ENCODE peak calls at places on chromosome 20, in five cellular contexts. One of them, this sample, is unnamed.
A peak's percentile ranks its signal among the peaks of the same experiment; 100 is the strongest.

GRCh38 chr20:10077081-10077471 is 42.3 kb downstream of the ANKEF1 start:
- DNase-seq in upper lobe of left lung: no peak
- DNase-seq in body of pancreas: no peak
- DNase-seq in heart left ventricle: no peak
- DNase-seq in fibroblast of lung: no peak
- DNase-seq in this sample: no peak

GRCh38 chr20:46757754-46758678 is 48.6 kb downstream of the SLC2A10 start:
- DNase-seq in heart left ventricle: peak; percentile 37
- DNase-seq in body of pancreas: peak; percentile 45
- DNase-seq in fibroblast of lung: peak; percentile 38
- DNase-seq in upper lobe of left lung: no peak
- DNase-seq in this sample: no peak

GRCh38 chr20:2520617-2521016 is 11.9 kb upstream of the ZNF343 start:
- DNase-seq in heart left ventricle: no peak
- DNase-seq in body of pancreas: no peak
- DNase-seq in fibroblast of lung: no peak
- DNase-seq in upper lobe of left lung: no peak
- DNase-seq in this sample: no peak

GRCh38 chr20:60446273-60447111 is 488.3 kb downstream of the CDH26 start:
- DNase-seq in body of pancreas: no peak
- DNase-seq in upper lobe of left lung: no peak
- DNase-seq in heart left ventricle: no peak
- DNase-seq in fibroblast of lung: peak; percentile 4
- DNase-seq in this sample: no peak

GRCh38 chr20:37976862-37977261 is 56.4 kb downstream of the TTI1 start:
- DNase-seq in fibroblast of lung: no peak
- DNase-seq in body of pancreas: no peak
- DNase-seq in heart left ventricle: no peak
- DNase-seq in upper lobe of left lung: no peak
- DNase-seq in this sample: peak; percentile 9

GRCh38 chr20:38272398-38272797 is 11.9 kb upstream of the KIAA1755 start:
- DNase-seq in upper lobe of left lung: no peak
- DNase-seq in fibroblast of lung: peak; percentile 85
- DNase-seq in body of pancreas: no peak
- DNase-seq in heart left ventricle: no peak
- DNase-seq in this sample: peak; percentile 23

GRCh38 chr20:59071224-59071623 is 28.6 kb upstream of the PRELID3B start:
- DNase-seq in upper lobe of left lung: no peak
- DNase-seq in fibroblast of lung: no peak
- DNase-seq in body of pancreas: no peak
- DNase-seq in heart left ventricle: no peak
- DNase-seq in this sample: no peak

GRCh38 chr20:11902264-11902663 is 15.4 kb upstream of the BTBD3 start:
- DNase-seq in upper lobe of left lung: no peak
- DNase-seq in heart left ventricle: no peak
- DNase-seq in fibroblast of lung: peak; percentile 85
- DNase-seq in body of pancreas: no peak
- DNase-seq in this sample: no peak

GRCh38 chr20:62212309-62212708 is 7.8 kb downstream of the HRH3 start:
- DNase-seq in upper lobe of left lung: peak; percentile 53
- DNase-seq in heart left ventricle: no peak
- DNase-seq in body of pancreas: no peak
- DNase-seq in fibroblast of lung: no peak
- DNase-seq in this sample: no peak

GRCh38 chr20:19440660-19441527 is 228.5 kb downstream of the SLC24A3 start:
- DNase-seq in fibroblast of lung: no peak
- DNase-seq in heart left ventricle: no peak
- DNase-seq in upper lobe of left lung: peak; percentile 4
- DNase-seq in body of pancreas: no peak
- DNase-seq in this sample: no peak

GRCh38 chr20:47220161-47220582 is 136.3 kb downstream of the ZMYND8 start:
- DNase-seq in fibroblast of lung: no peak
- DNase-seq in body of pancreas: no peak
- DNase-seq in upper lobe of left lung: no peak
- DNase-seq in heart left ventricle: no peak
- DNase-seq in this sample: no peak

GRCh38 chr20:22814475-22815205 is 220.5 kb upstream of the SSTR4 start:
- DNase-seq in upper lobe of left lung: no peak
- DNase-seq in heart left ventricle: no peak
- DNase-seq in fibroblast of lung: no peak
- DNase-seq in body of pancreas: no peak
- DNase-seq in this sample: no peak

GRCh38 chr20:48684501-48685041 is 143.2 kb downstream of the PREX1 start:
- DNase-seq in heart left ventricle: no peak
- DNase-seq in fibroblast of lung: no peak
- DNase-seq in upper lobe of left lung: no peak
- DNase-seq in body of pancreas: peak; percentile 70
- DNase-seq in this sample: no peak

GRCh38 chr20:44448753-44449546 is 26.7 kb upstream of the TTPAL start:
- DNase-seq in body of pancreas: no peak
- DNase-seq in fibroblast of lung: no peak
- DNase-seq in upper lobe of left lung: no peak
- DNase-seq in heart left ventricle: no peak
- DNase-seq in this sample: no peak

GRCh38 chr20:52681288-52681687 is 290.9 kb upstream of the TSHZ2 start:
- DNase-seq in heart left ventricle: no peak
- DNase-seq in upper lobe of left lung: no peak
- DNase-seq in body of pancreas: no peak
- DNase-seq in fibroblast of lung: no peak
- DNase-seq in this sample: no peak

GRCh38 chr20:11847827-11848226 is 69.9 kb upstream of the BTBD3 start:
- DNase-seq in upper lobe of left lung: no peak
- DNase-seq in heart left ventricle: no peak
- DNase-seq in body of pancreas: no peak
- DNase-seq in fibroblast of lung: no peak
- DNase-seq in this sample: no peak

GRCh38 chr20:20321917-20322316 is 46.0 kb upstream of the INSM1 start:
- DNase-seq in body of pancreas: no peak
- DNase-seq in fibroblast of lung: no peak
- DNase-seq in upper lobe of left lung: no peak
- DNase-seq in heart left ventricle: no peak
- DNase-seq in this sample: no peak

GRCh38 chr20:11207749-11208502 is 534.1 kb upstream of the JAG1 start:
- DNase-seq in fibroblast of lung: peak; percentile 93
- DNase-seq in heart left ventricle: no peak
- DNase-seq in body of pancreas: peak; percentile 63
- DNase-seq in upper lobe of left lung: no peak
- DNase-seq in this sample: no peak

GRCh38 chr20:2470051-2470431 is 548 bp downstream of the SNRPB start:
- DNase-seq in fibroblast of lung: peak; percentile 68
- DNase-seq in body of pancreas: peak; percentile 48
- DNase-seq in upper lobe of left lung: no peak
- DNase-seq in heart left ventricle: peak; percentile 39
- DNase-seq in this sample: no peak

GRCh38 chr20:5634894-5635293 is 115.3 kb upstream of the SHLD1 start:
- DNase-seq in body of pancreas: no peak
- DNase-seq in fibroblast of lung: no peak
- DNase-seq in heart left ventricle: no peak
- DNase-seq in upper lobe of left lung: no peak
- DNase-seq in this sample: no peak

GRCh38 chr20:23588434-23589403 is 17.0 kb downstream of the CST9 start:
- DNase-seq in body of pancreas: no peak
- DNase-seq in fibroblast of lung: no peak
- DNase-seq in upper lobe of left lung: no peak
- DNase-seq in heart left ventricle: no peak
- DNase-seq in this sample: no peak

GRCh38 chr20:41287327-41287726 is 30.2 kb downstream of the ZHX3 start:
- DNase-seq in fibroblast of lung: peak; percentile 95
- DNase-seq in body of pancreas: no peak
- DNase-seq in upper lobe of left lung: no peak
- DNase-seq in heart left ventricle: no peak
- DNase-seq in this sample: no peak

GRCh38 chr20:560680-561079 is 17.1 kb upstream of the CSNK2A1 start:
- DNase-seq in fibroblast of lung: no peak
- DNase-seq in heart left ventricle: no peak
- DNase-seq in body of pancreas: no peak
- DNase-seq in upper lobe of left lung: no peak
- DNase-seq in this sample: no peak
- TF ChIP-seq CTCF in fibroblast of lung: no peak
- TF ChIP-seq CTCF in heart left ventricle: no peak
- TF ChIP-seq CTCF in body of pancreas: no peak
- TF ChIP-seq CTCF in upper lobe of left lung: no peak
- TF ChIP-seq CTCF in this sample: no peak

GRCh38 chr20:33663161-33664084 is 1.3 kb downstream of the C20orf144 start:
- DNase-seq in upper lobe of left lung: peak; percentile 98
- DNase-seq in body of pancreas: peak; percentile 85
- DNase-seq in fibroblast of lung: peak; percentile 72
- DNase-seq in heart left ventricle: peak; percentile 87
- DNase-seq in this sample: no peak

GRCh38 chr20:33666293-33667244 is at the start of gene ACTL10:
- DNase-seq in heart left ventricle: peak; percentile 97
- DNase-seq in fibroblast of lung: peak; percentile 95
- DNase-seq in body of pancreas: peak; percentile 99
- DNase-seq in upper lobe of left lung: peak; percentile 92
- DNase-seq in this sample: peak; percentile 98

GRCh38 chr20:33664762-33665144 is 2.0 kb upstream of the ACTL10 start:
- DNase-seq in body of pancreas: no peak
- DNase-seq in fibroblast of lung: no peak
- DNase-seq in heart left ventricle: no peak
- DNase-seq in upper lobe of left lung: no peak
- DNase-seq in this sample: no peak

GRCh38 chr20:33662172-33662571 is at the start of gene C20orf144:
- DNase-seq in heart left ventricle: no peak
- DNase-seq in upper lobe of left lung: no peak
- DNase-seq in fibroblast of lung: no peak
- DNase-seq in body of pancreas: no peak
- DNase-seq in this sample: no peak

DNA sequence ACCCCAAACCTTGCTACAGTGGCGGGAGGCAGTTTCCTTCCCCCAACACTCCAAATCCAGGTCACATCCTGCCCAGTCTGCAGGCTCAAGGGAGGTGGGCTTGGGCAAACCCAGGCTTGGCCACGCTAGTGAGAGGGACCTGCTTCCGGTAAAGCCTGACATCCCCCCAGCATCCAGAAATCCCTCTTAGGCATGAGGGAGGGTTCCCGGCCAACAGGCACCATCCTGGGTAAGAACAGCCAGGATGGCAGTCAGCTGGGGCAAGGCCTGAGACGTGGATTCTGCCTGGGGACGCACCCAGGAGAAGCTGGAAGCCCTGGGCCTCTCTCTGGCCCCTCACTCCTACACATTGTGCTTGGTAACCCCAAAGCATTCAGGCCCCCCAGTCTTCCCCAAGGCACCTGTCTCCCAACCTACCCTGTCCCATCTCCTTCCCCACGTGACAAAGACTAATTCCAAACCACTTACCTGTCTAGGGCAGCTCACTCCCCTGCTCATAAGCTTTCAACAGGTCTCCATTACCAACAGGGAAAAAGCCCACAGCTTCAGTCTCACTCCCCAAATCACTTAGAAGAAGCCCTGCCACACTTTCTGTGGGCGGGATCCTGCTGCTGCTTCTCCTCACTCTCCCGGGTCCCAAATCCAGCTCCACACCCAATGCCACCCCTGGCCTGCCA is 2.1 kb downstream of the C20orf144 start:
- DNase-seq in fibroblast of lung: no peak
- DNase-seq in heart left ventricle: no peak
- DNase-seq in upper lobe of left lung: no peak
- DNase-seq in body of pancreas: no peak
- DNase-seq in this sample: no peak
- H3K4me1 ChIP-seq in fibroblast of lung: peaks cover 20% of the 10 kb centered on the region
- H3K4me1 ChIP-seq in heart left ventricle: peaks cover 43% of the 10 kb centered on the region
- H3K4me1 ChIP-seq in upper lobe of left lung: peaks cover 42% of the 10 kb centered on the region
- H3K4me1 ChIP-seq in body of pancreas: peaks cover 46% of the 10 kb centered on the region
- H3K4me1 ChIP-seq in this sample: peaks cover 50% of the 10 kb centered on the region

DNA sequence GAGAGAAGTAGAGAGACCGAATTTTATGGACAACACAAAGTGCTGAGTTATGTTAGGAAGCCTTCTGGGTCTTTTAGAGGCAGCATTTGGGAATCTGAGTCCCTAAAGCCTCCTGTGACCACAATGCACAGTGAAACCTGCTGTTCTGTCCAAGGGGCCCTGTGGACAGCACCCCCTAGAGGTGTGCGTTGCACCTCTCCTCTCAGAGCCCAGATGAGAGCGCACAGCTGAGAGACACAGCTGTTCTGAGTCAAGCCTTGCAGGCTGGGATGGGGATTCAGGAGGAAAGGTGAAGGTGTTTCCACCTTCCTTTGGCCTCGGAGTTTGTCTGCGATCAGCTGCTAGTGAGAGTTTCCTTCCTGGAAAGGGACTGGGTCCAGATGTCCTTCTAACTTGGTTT is 13.0 kb downstream of the PCK1 start:
- DNase-seq in upper lobe of left lung: no peak
- DNase-seq in fibroblast of lung: no peak
- DNase-seq in heart left ventricle: no peak
- DNase-seq in body of pancreas: no peak
- DNase-seq in this sample: no peak
- TF ChIP-seq CTCF in upper lobe of left lung: no peak
- TF ChIP-seq CTCF in fibroblast of lung: no peak
- TF ChIP-seq CTCF in heart left ventricle: no peak
- TF ChIP-seq CTCF in body of pancreas: no peak
- TF ChIP-seq CTCF in this sample: no peak

GRCh38 chr20:50107796-50108331 is 5.1 kb downstream of the UBE2V1 start:
- DNase-seq in upper lobe of left lung: no peak
- DNase-seq in heart left ventricle: no peak
- DNase-seq in fibroblast of lung: no peak
- DNase-seq in body of pancreas: no peak
- DNase-seq in this sample: peak; percentile 60
- H3K4me1 ChIP-seq in upper lobe of left lung: peaks cover 55% of the 10 kb centered on the region
- H3K4me1 ChIP-seq in heart left ventricle: peaks cover 71% of the 10 kb centered on the region
- H3K4me1 ChIP-seq in fibroblast of lung: peaks cover 31% of the 10 kb centered on the region
- H3K4me1 ChIP-seq in body of pancreas: peaks cover 49% of the 10 kb centered on the region
- H3K4me1 ChIP-seq in this sample: peaks cover 62% of the 10 kb centered on the region

GRCh38 chr20:3553663-3554062 is 82.8 kb downstream of the ATRN start:
- DNase-seq in body of pancreas: peak; percentile 37
- DNase-seq in heart left ventricle: no peak
- DNase-seq in upper lobe of left lung: no peak
- DNase-seq in fibroblast of lung: no peak
- DNase-seq in this sample: no peak
- TF ChIP-seq CTCF in body of pancreas: no peak
- TF ChIP-seq CTCF in heart left ventricle: no peak
- TF ChIP-seq CTCF in upper lobe of left lung: no peak
- TF ChIP-seq CTCF in fibroblast of lung: no peak
- TF ChIP-seq CTCF in this sample: no peak

GRCh38 chr20:1332749-1333300 is 3.9 kb upstream of the SDCBP2 start:
- DNase-seq in upper lobe of left lung: no peak
- DNase-seq in heart left ventricle: no peak
- DNase-seq in fibroblast of lung: no peak
- DNase-seq in body of pancreas: no peak
- DNase-seq in this sample: peak; percentile 41
- H3K4me1 ChIP-seq in upper lobe of left lung: peaks cover 68% of the 10 kb centered on the region
- H3K4me1 ChIP-seq in heart left ventricle: peaks cover 66% of the 10 kb centered on the region
- H3K4me1 ChIP-seq in fibroblast of lung: peaks cover 11% of the 10 kb centered on the region
- H3K4me1 ChIP-seq in body of pancreas: peaks cover 52% of the 10 kb centered on the region
- H3K4me1 ChIP-seq in this sample: peaks cover 57% of the 10 kb centered on the region

DNA sequence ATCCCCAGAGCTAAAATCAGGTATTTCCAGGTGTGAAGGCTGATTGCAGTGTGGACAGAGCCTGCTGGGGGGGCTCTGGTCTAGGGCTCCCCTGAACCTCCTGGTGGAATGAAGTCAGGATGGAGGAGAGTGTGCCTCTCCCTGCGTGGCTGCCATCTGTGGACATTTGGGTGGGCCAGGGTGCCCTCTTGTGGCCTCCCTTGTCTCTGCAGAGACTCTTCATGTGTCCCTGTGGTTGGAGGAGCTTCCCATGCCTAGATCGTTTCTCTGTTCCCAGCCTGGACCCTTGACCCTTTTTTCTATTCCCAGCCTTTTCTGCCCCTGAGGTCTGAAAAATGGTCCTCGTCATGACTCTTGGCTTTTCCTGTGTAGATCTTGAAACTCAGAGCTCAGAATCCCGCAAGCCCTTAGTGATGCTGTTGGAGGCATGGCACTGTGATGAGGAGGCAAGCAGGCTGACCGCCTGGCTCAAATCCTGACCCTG is 9.9 kb upstream of the PSMF1 start:
- DNase-seq in body of pancreas: peak; percentile 53
- DNase-seq in fibroblast of lung: peak; percentile 8
- DNase-seq in heart left ventricle: peak; percentile 40
- DNase-seq in upper lobe of left lung: no peak
- DNase-seq in this sample: no peak
- TF ChIP-seq CTCF in body of pancreas: peak; percentile 65
- TF ChIP-seq CTCF in fibroblast of lung: peak; percentile 78
- TF ChIP-seq CTCF in heart left ventricle: peak; percentile 64
- TF ChIP-seq CTCF in upper lobe of left lung: peak; percentile 45
- TF ChIP-seq CTCF in this sample: peak; percentile 49